ENCODE peak calls at places on chromosomes 7 and 10, in eight cellular contexts. One of them, this sample, is unnamed.

GRCh38 chr7:64849250-64849923 is 53.7 kb upstream of the ZNF273 start:
- DNase-seq in uterus: no peak
- DNase-seq in Calu3: no peak
- DNase-seq in H1: no peak
- DNase-seq in suprapubic skin: no peak
- DNase-seq in left ventricle myocardium inferior: no peak
- DNase-seq in GM12865: no peak
- DNase-seq in body of pancreas: no peak
- DNase-seq in this sample: no peak

GRCh38 chr7:90655566-90655965 is 59.4 kb downstream of the CDK14 start:
- DNase-seq in suprapubic skin: no peak
- DNase-seq in body of pancreas: no peak
- DNase-seq in H1: no peak
- DNase-seq in GM12865: peak; percentile 44
- DNase-seq in left ventricle myocardium inferior: no peak
- DNase-seq in uterus: no peak
- DNase-seq in Calu3: no peak
- DNase-seq in this sample: no peak

GRCh38 chr10:43057231-43057711 is 19.6 kb upstream of the RET start:
- DNase-seq in GM12865: no peak
- DNase-seq in Calu3: no peak
- DNase-seq in suprapubic skin: peak; percentile 57
- DNase-seq in H1: no peak
- DNase-seq in body of pancreas: no peak
- DNase-seq in left ventricle myocardium inferior: peak; percentile 4
- DNase-seq in uterus: no peak
- DNase-seq in this sample: no peak

GRCh38 chr10:129547583-129547982 is 80.5 kb downstream of the MGMT start:
- DNase-seq in H1: no peak
- DNase-seq in Calu3: no peak
- DNase-seq in suprapubic skin: peak; percentile 45
- DNase-seq in uterus: no peak
- DNase-seq in body of pancreas: no peak
- DNase-seq in left ventricle myocardium inferior: no peak
- DNase-seq in GM12865: no peak
- DNase-seq in this sample: no peak

GRCh38 chr7:129688503-129689222 is 77.1 kb downstream of the NRF1 start:
- DNase-seq in Calu3: no peak
- DNase-seq in H1: no peak
- DNase-seq in GM12865: no peak
- DNase-seq in suprapubic skin: no peak
- DNase-seq in left ventricle myocardium inferior: no peak
- DNase-seq in uterus: no peak
- DNase-seq in body of pancreas: no peak
- DNase-seq in this sample: no peak

GRCh38 chr10:99976886-99977391 is 32.8 kb downstream of the DNMBP start:
- DNase-seq in GM12865: no peak
- DNase-seq in left ventricle myocardium inferior: no peak
- DNase-seq in H1: no peak
- DNase-seq in Calu3: peak; percentile 4
- DNase-seq in body of pancreas: peak; percentile 6
- DNase-seq in uterus: no peak
- DNase-seq in suprapubic skin: no peak
- DNase-seq in this sample: no peak

GRCh38 chr7:136412952-136413351 is 435.8 kb upstream of the MTPN start:
- DNase-seq in H1: no peak
- DNase-seq in uterus: no peak
- DNase-seq in Calu3: no peak
- DNase-seq in GM12865: no peak
- DNase-seq in suprapubic skin: no peak
- DNase-seq in body of pancreas: no peak
- DNase-seq in left ventricle myocardium inferior: no peak
- DNase-seq in this sample: no peak

GRCh38 chr10:103618575-103619423 is 125.3 kb downstream of the NEURL1 start:
- DNase-seq in left ventricle myocardium inferior: peak; percentile 67
- DNase-seq in uterus: peak; percentile 83
- DNase-seq in Calu3: no peak
- DNase-seq in GM12865: no peak
- DNase-seq in body of pancreas: peak; percentile 63
- DNase-seq in suprapubic skin: no peak
- DNase-seq in H1: no peak
- DNase-seq in this sample: no peak

GRCh38 chr10:2012209-2012608 is 274.9 kb upstream of the ADARB2 start:
- DNase-seq in body of pancreas: no peak
- DNase-seq in suprapubic skin: no peak
- DNase-seq in left ventricle myocardium inferior: no peak
- DNase-seq in Calu3: no peak
- DNase-seq in uterus: no peak
- DNase-seq in GM12865: no peak
- DNase-seq in H1: no peak
- DNase-seq in this sample: no peak

GRCh38 chr7:130273863-130274262 is 7.2 kb downstream of the CPA2 start:
- DNase-seq in Calu3: no peak
- DNase-seq in suprapubic skin: no peak
- DNase-seq in left ventricle myocardium inferior: no peak
- DNase-seq in body of pancreas: no peak
- DNase-seq in uterus: peak; percentile 39
- DNase-seq in H1: no peak
- DNase-seq in GM12865: no peak
- DNase-seq in this sample: no peak

GRCh38 chr10:58237014-58237830 is 30.5 kb downstream of the IPMK start:
- DNase-seq in H1: no peak
- DNase-seq in GM12865: no peak
- DNase-seq in uterus: no peak
- DNase-seq in Calu3: peak; percentile 8
- DNase-seq in suprapubic skin: no peak
- DNase-seq in left ventricle myocardium inferior: no peak
- DNase-seq in body of pancreas: no peak
- DNase-seq in this sample: no peak

GRCh38 chr10:131252586-131253276 is 58.8 kb downstream of the TCERG1L start:
- DNase-seq in suprapubic skin: no peak
- DNase-seq in left ventricle myocardium inferior: no peak
- DNase-seq in body of pancreas: no peak
- DNase-seq in GM12865: no peak
- DNase-seq in uterus: no peak
- DNase-seq in Calu3: no peak
- DNase-seq in H1: no peak
- DNase-seq in this sample: no peak

GRCh38 chr7:32532086-32532485 is 36.8 kb downstream of the AVL9 start:
- DNase-seq in suprapubic skin: no peak
- DNase-seq in left ventricle myocardium inferior: no peak
- DNase-seq in uterus: no peak
- DNase-seq in H1: no peak
- DNase-seq in Calu3: no peak
- DNase-seq in GM12865: no peak
- DNase-seq in body of pancreas: no peak
- DNase-seq in this sample: no peak

GRCh38 chr7:86644282-86645173 is 819 bp downstream of the GRM3 start:
- DNase-seq in suprapubic skin: no peak
- DNase-seq in Calu3: no peak
- DNase-seq in left ventricle myocardium inferior: no peak
- DNase-seq in GM12865: no peak
- DNase-seq in body of pancreas: no peak
- DNase-seq in uterus: no peak
- DNase-seq in H1: no peak
- DNase-seq in this sample: peak; percentile 44

GRCh38 chr7:69185170-69185569 is 413.1 kb upstream of the AUTS2 start:
- DNase-seq in uterus: no peak
- DNase-seq in suprapubic skin: no peak
- DNase-seq in GM12865: no peak
- DNase-seq in left ventricle myocardium inferior: no peak
- DNase-seq in Calu3: no peak
- DNase-seq in H1: no peak
- DNase-seq in body of pancreas: no peak
- DNase-seq in this sample: no peak

GRCh38 chr7:101900103-101900502 is 82.7 kb downstream of the CUX1 start:
- DNase-seq in uterus: no peak
- DNase-seq in suprapubic skin: no peak
- DNase-seq in GM12865: no peak
- DNase-seq in Calu3: no peak
- DNase-seq in H1: no peak
- DNase-seq in left ventricle myocardium inferior: peak; percentile 72
- DNase-seq in body of pancreas: no peak
- DNase-seq in this sample: no peak

GRCh38 chr10:1142596-1142995 is 86.4 kb downstream of the WDR37 start:
- DNase-seq in H1: no peak
- DNase-seq in uterus: no peak
- DNase-seq in GM12865: no peak
- DNase-seq in suprapubic skin: no peak
- DNase-seq in left ventricle myocardium inferior: no peak
- DNase-seq in body of pancreas: no peak
- DNase-seq in Calu3: no peak
- DNase-seq in this sample: no peak

GRCh38 chr7:620885-621284 is 101.2 kb upstream of the PDGFA start:
- DNase-seq in H1: no peak
- DNase-seq in left ventricle myocardium inferior: no peak
- DNase-seq in body of pancreas: no peak
- DNase-seq in Calu3: no peak
- DNase-seq in suprapubic skin: no peak
- DNase-seq in GM12865: no peak
- DNase-seq in uterus: no peak
- DNase-seq in this sample: no peak

GRCh38 chr7:412731-413356 is 106.8 kb downstream of the PDGFA start:
- DNase-seq in suprapubic skin: peak; percentile 64
- DNase-seq in Calu3: no peak
- DNase-seq in H1: no peak
- DNase-seq in body of pancreas: no peak
- DNase-seq in GM12865: no peak
- DNase-seq in uterus: no peak
- DNase-seq in left ventricle myocardium inferior: peak; percentile 5
- DNase-seq in this sample: no peak

GRCh38 chr10:126731613-126731995 is 61.1 kb upstream of the C10orf90 start:
- DNase-seq in GM12865: no peak
- DNase-seq in uterus: no peak
- DNase-seq in suprapubic skin: no peak
- DNase-seq in body of pancreas: no peak
- DNase-seq in left ventricle myocardium inferior: no peak
- DNase-seq in H1: no peak
- DNase-seq in Calu3: no peak
- DNase-seq in this sample: no peak
- TF ChIP-seq CTCF in GM12865: no peak
- TF ChIP-seq CTCF in uterus: no peak
- TF ChIP-seq CTCF in suprapubic skin: peak; percentile 3
- TF ChIP-seq CTCF in body of pancreas: no peak
- TF ChIP-seq CTCF in left ventricle myocardium inferior: no peak
- TF ChIP-seq CTCF in H1: no peak
- TF ChIP-seq CTCF in Calu3: no peak
- TF ChIP-seq CTCF in this sample: no peak

DNA sequence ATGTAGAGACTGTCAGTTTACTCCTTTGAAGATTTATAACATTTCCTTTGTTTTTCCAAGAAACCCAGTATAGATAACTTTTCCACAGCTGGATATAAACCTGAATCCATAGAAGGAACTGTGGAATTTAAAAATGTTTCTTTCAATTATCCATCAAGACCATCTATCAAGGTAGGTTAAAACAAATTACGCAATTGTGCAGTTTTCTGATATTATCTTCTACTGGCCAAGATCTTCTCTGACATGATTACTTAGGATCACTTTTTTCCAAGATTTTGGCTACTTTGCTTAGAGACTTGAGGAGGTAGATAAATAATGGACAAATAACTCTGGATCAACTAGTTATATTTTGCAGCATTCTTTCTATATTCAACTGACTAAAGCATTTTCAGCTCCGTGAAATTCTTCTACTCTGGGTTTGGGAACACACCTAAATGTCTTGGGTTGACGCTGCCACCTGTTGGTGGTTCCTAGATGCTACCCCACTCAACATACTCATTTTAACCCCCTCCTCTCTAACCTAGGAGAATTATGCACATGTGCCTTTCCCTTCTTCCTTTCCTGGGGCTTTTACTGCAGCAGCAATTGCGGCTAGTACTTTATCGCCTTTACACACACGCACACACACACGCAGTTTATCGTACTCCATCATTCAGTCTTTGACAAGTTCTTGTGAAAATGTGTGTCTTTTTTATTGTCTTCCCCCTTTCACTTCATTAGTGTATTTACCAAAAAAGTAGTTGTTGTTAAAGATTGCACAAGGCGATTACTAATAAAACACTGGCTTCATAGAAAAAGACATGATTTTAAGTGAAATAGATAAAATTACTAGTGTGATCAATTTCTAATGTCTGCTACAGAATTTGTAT is 32.7 kb downstream of the ABCB5 start:
- DNase-seq in left ventricle myocardium inferior: no peak
- DNase-seq in H1: peak; percentile 25
- DNase-seq in suprapubic skin: no peak
- DNase-seq in Calu3: peak; percentile 77
- DNase-seq in body of pancreas: no peak
- DNase-seq in GM12865: peak; percentile 49
- DNase-seq in uterus: no peak
- DNase-seq in this sample: no peak
- TF ChIP-seq CTCF in left ventricle myocardium inferior: peak; percentile 46
- TF ChIP-seq CTCF in H1: peak; percentile 43
- TF ChIP-seq CTCF in suprapubic skin: no peak
- TF ChIP-seq CTCF in Calu3: peak; percentile 92
- TF ChIP-seq CTCF in body of pancreas: no peak
- TF ChIP-seq CTCF in GM12865: peak; percentile 47
- TF ChIP-seq CTCF in uterus: no peak
- TF ChIP-seq CTCF in this sample: no peak

DNA sequence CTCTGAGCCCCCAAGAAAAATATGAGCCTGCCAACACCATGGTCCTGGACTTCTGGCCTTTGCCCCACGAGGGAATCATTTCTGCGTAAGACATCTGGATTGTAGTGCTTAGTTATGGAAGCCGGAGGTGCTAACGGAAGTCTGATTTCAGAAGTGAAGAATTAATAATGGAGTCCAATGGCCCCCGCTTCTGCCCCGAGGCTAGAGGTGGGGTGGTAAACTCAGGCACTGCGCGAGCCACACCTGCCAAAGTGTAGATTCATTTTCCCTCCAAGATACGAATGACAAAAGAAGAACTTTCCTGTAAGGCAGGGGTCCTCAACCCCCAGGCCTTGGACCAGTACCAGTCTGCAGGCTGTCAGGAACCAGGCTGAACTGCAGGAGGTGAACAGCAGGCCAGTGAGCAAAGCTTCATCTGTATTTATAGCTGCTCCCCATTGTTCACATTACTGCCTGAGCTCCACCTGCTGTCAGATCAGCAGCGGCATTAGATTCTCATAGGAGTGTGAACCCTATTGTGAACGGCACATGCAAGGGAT is 22.3 kb downstream of the CNPY1 start:
- DNase-seq in left ventricle myocardium inferior: no peak
- DNase-seq in body of pancreas: no peak
- DNase-seq in uterus: no peak
- DNase-seq in Calu3: peak; percentile 17
- DNase-seq in H1: no peak
- DNase-seq in suprapubic skin: no peak
- DNase-seq in GM12865: no peak
- DNase-seq in this sample: no peak
- TF ChIP-seq CTCF in left ventricle myocardium inferior: peak; percentile 34
- TF ChIP-seq CTCF in body of pancreas: no peak
- TF ChIP-seq CTCF in uterus: no peak
- TF ChIP-seq CTCF in Calu3: no peak
- TF ChIP-seq CTCF in H1: no peak
- TF ChIP-seq CTCF in suprapubic skin: no peak
- TF ChIP-seq CTCF in GM12865: no peak
- TF ChIP-seq CTCF in this sample: no peak

DNA sequence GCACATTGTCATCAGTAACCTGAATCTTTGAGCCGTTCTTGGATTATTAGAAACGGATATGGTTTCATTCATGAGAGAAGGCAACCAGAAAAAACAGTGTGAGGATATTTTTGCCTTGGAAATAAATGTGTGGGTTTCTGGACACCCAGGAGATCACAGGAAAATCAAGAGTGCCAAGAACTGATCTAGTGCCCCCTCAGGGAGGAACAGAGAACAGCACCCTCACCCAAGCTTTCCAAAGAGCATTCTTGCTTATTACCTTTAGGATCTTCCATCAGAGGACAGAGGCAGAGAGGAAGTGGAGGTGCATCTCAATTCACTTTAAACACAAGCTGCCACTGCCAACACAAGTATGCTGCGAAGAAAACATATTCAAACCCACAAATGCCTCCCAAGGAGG is 851.5 kb upstream of the COBL start:
- DNase-seq in uterus: no peak
- DNase-seq in left ventricle myocardium inferior: no peak
- DNase-seq in Calu3: no peak
- DNase-seq in H1: peak; percentile 21
- DNase-seq in suprapubic skin: no peak
- DNase-seq in GM12865: no peak
- DNase-seq in body of pancreas: no peak
- DNase-seq in this sample: no peak
- TF ChIP-seq CTCF in uterus: no peak
- TF ChIP-seq CTCF in left ventricle myocardium inferior: no peak
- TF ChIP-seq CTCF in Calu3: no peak
- TF ChIP-seq CTCF in H1: no peak
- TF ChIP-seq CTCF in suprapubic skin: no peak
- TF ChIP-seq CTCF in GM12865: peak; percentile 1
- TF ChIP-seq CTCF in body of pancreas: peak; percentile 10
- TF ChIP-seq CTCF in this sample: no peak

This sample was measured in GM13976.